ENCODE peak calls at places on chromosome 17, in five cellular contexts. One of them, this sample, is unnamed.

GRCh38 chr17:51166987-51167931 is 1.0 kb downstream of the NME2 start:
- DNase-seq in GM12878: no peak
- DNase-seq in right lobe of liver: peak; percentile 64
- DNase-seq in NB4: peak; percentile 77
- DNase-seq in heart left ventricle: peak; percentile 53
- DNase-seq in this sample: peak; percentile 65

GRCh38 chr17:79919164-79919585 is 79.9 kb upstream of the CBX4 start:
- DNase-seq in GM12878: no peak
- DNase-seq in right lobe of liver: peak; percentile 98
- DNase-seq in NB4: no peak
- DNase-seq in heart left ventricle: peak; percentile 94
- DNase-seq in this sample: peak; percentile 98

GRCh38 chr17:59513934-59514841 is 51.2 kb upstream of the DHX40 start:
- DNase-seq in GM12878: no peak
- DNase-seq in right lobe of liver: peak; percentile 88
- DNase-seq in NB4: peak; percentile 54
- DNase-seq in heart left ventricle: peak; percentile 80
- DNase-seq in this sample: peak; percentile 71

GRCh38 chr17:82007495-82008257 is 15.0 kb downstream of the CENPX start:
- DNase-seq in GM12878: no peak
- DNase-seq in right lobe of liver: no peak
- DNase-seq in NB4: no peak
- DNase-seq in heart left ventricle: no peak
- DNase-seq in this sample: no peak

GRCh38 chr17:61209524-61209923 is 190.1 kb upstream of the TBX2 start:
- DNase-seq in GM12878: no peak
- DNase-seq in right lobe of liver: no peak
- DNase-seq in NB4: no peak
- DNase-seq in heart left ventricle: no peak
- DNase-seq in this sample: peak; percentile 9

GRCh38 chr17:67528751-67529436 is 151.8 kb downstream of the PITPNC1 start:
- DNase-seq in GM12878: no peak
- DNase-seq in right lobe of liver: peak; percentile 79
- DNase-seq in NB4: no peak
- DNase-seq in heart left ventricle: peak; percentile 87
- DNase-seq in this sample: peak; percentile 91

GRCh38 chr17:20721151-20721550 is 141.6 kb downstream of the CDRT15L2 start:
- DNase-seq in GM12878: no peak
- DNase-seq in right lobe of liver: no peak
- DNase-seq in NB4: no peak
- DNase-seq in heart left ventricle: no peak
- DNase-seq in this sample: no peak

GRCh38 chr17:35588196-35588920 is 1.2 kb downstream of the AP2B1 start:
- DNase-seq in GM12878: no peak
- DNase-seq in right lobe of liver: no peak
- DNase-seq in NB4: peak; percentile 45
- DNase-seq in heart left ventricle: no peak
- DNase-seq in this sample: no peak

GRCh38 chr17:64732336-64733006 is 70.4 kb upstream of the SMURF2 start:
- DNase-seq in GM12878: no peak
- DNase-seq in right lobe of liver: no peak
- DNase-seq in NB4: no peak
- DNase-seq in heart left ventricle: peak; percentile 58
- DNase-seq in this sample: no peak

GRCh38 chr17:34255381-34255732 is 272 bp downstream of the CCL2 start:
- DNase-seq in GM12878: no peak
- DNase-seq in right lobe of liver: no peak
- DNase-seq in NB4: no peak
- DNase-seq in heart left ventricle: no peak
- DNase-seq in this sample: no peak

GRCh38 chr17:37610971-37611370 is 1.8 kb upstream of the SYNRG start:
- DNase-seq in GM12878: no peak
- DNase-seq in right lobe of liver: no peak
- DNase-seq in NB4: peak; percentile 12
- DNase-seq in heart left ventricle: no peak
- DNase-seq in this sample: no peak

GRCh38 chr17:56835259-56835575 is 1.3 kb downstream of the DGKE start:
- DNase-seq in GM12878: no peak
- DNase-seq in right lobe of liver: no peak
- DNase-seq in NB4: peak; percentile 57
- DNase-seq in heart left ventricle: no peak
- DNase-seq in this sample: no peak

GRCh38 chr17:77644981-77645380 is 313.5 kb upstream of the TNRC6C start:
- DNase-seq in GM12878: no peak
- DNase-seq in right lobe of liver: no peak
- DNase-seq in NB4: peak; percentile 50
- DNase-seq in heart left ventricle: no peak
- DNase-seq in this sample: no peak

GRCh38 chr17:57808882-57809281 is 41.0 kb downstream of the MRPS23 start:
- DNase-seq in GM12878: no peak
- DNase-seq in right lobe of liver: no peak
- DNase-seq in NB4: no peak
- DNase-seq in heart left ventricle: no peak
- DNase-seq in this sample: no peak

GRCh38 chr17:65485388-65486299 is 75.8 kb downstream of the AXIN2 start:
- DNase-seq in GM12878: no peak
- DNase-seq in right lobe of liver: no peak
- DNase-seq in NB4: no peak
- DNase-seq in heart left ventricle: peak; percentile 74
- DNase-seq in this sample: no peak

GRCh38 chr17:9878791-9879525 is 26.1 kb downstream of the RCVRN start:
- DNase-seq in GM12878: no peak
- DNase-seq in right lobe of liver: no peak
- DNase-seq in NB4: peak; percentile 71
- DNase-seq in heart left ventricle: no peak
- DNase-seq in this sample: no peak

GRCh38 chr17:77645441-77646430 is 312.8 kb upstream of the TNRC6C start:
- DNase-seq in GM12878: no peak
- DNase-seq in right lobe of liver: no peak
- DNase-seq in NB4: peak; percentile 89
- DNase-seq in heart left ventricle: no peak
- DNase-seq in this sample: no peak

GRCh38 chr17:19743101-19744100 is 4.7 kb downstream of the ALDH3A1 start:
- DNase-seq in GM12878: no peak
- DNase-seq in right lobe of liver: no peak
- DNase-seq in NB4: no peak
- DNase-seq in heart left ventricle: no peak
- DNase-seq in this sample: no peak

GRCh38 chr17:32015245-32016013 is 8.2 kb downstream of the LRRC37B start:
- DNase-seq in GM12878: no peak
- DNase-seq in right lobe of liver: no peak
- DNase-seq in NB4: peak; percentile 25
- DNase-seq in heart left ventricle: no peak
- DNase-seq in this sample: no peak

GRCh38 chr17:17567631-17568030 is 23.9 kb downstream of the PEMT start:
- DNase-seq in GM12878: no peak
- DNase-seq in right lobe of liver: peak; percentile 91
- DNase-seq in NB4: no peak
- DNase-seq in heart left ventricle: peak; percentile 91
- DNase-seq in this sample: peak; percentile 86

GRCh38 chr17:43388198-43389021 is 10.4 kb upstream of the ARL4D start:
- DNase-seq in GM12878: peak; percentile 75
- DNase-seq in right lobe of liver: peak; percentile 95
- DNase-seq in NB4: peak; percentile 94
- DNase-seq in heart left ventricle: peak; percentile 95
- DNase-seq in this sample: peak; percentile 96
- TF ChIP-seq POLR2A in GM12878: peak; percentile 79
- TF ChIP-seq POLR2A in right lobe of liver: peak; percentile 97
- TF ChIP-seq POLR2A in NB4: peak; percentile 44
- TF ChIP-seq POLR2A in heart left ventricle: peak; percentile 80
- TF ChIP-seq POLR2A in this sample: peak; percentile 98

GRCh38 chr17:76076100-76076764 is 1.7 kb downstream of the GALR2 start:
- DNase-seq in GM12878: no peak
- DNase-seq in right lobe of liver: no peak
- DNase-seq in NB4: no peak
- DNase-seq in heart left ventricle: no peak
- DNase-seq in this sample: no peak

GRCh38 chr17:76076765-76077581 is 2.0 kb upstream of the ZACN start:
- DNase-seq in GM12878: no peak
- DNase-seq in right lobe of liver: no peak
- DNase-seq in NB4: no peak
- DNase-seq in heart left ventricle: no peak
- DNase-seq in this sample: no peak

GRCh38 chr17:76079577-76080206 is 710 bp downstream of the ZACN start:
- DNase-seq in GM12878: no peak
- DNase-seq in right lobe of liver: no peak
- DNase-seq in NB4: no peak
- DNase-seq in heart left ventricle: no peak
- DNase-seq in this sample: no peak

GRCh38 chr17:76078859-76079576 is at the start of gene ZACN:
- DNase-seq in GM12878: no peak
- DNase-seq in right lobe of liver: no peak
- DNase-seq in NB4: no peak
- DNase-seq in heart left ventricle: no peak
- DNase-seq in this sample: no peak

GRCh38 chr17:76077582-76078110 is 1.3 kb upstream of the ZACN start:
- DNase-seq in GM12878: no peak
- DNase-seq in right lobe of liver: no peak
- DNase-seq in NB4: no peak
- DNase-seq in heart left ventricle: no peak
- DNase-seq in this sample: peak; percentile 74
- TF ChIP-seq CTCF in GM12878: no peak
- TF ChIP-seq CTCF in right lobe of liver: no peak
- TF ChIP-seq CTCF in NB4: no peak
- TF ChIP-seq CTCF in heart left ventricle: no peak
- TF ChIP-seq CTCF in this sample: no peak

GRCh38 chr17:75778861-75779249 is 5.8 kb upstream of the UNK start:
- DNase-seq in GM12878: no peak
- DNase-seq in right lobe of liver: peak; percentile 83
- DNase-seq in NB4: no peak
- DNase-seq in heart left ventricle: no peak
- DNase-seq in this sample: no peak

GRCh38 chr17:75774471-75774987 is 9.5 kb upstream of the GALK1 start:
- DNase-seq in GM12878: no peak
- DNase-seq in right lobe of liver: peak; percentile 32
- DNase-seq in NB4: no peak
- DNase-seq in heart left ventricle: no peak
- DNase-seq in this sample: no peak

GRCh38 chr17:75777243-75777922 is 7.2 kb upstream of the UNK start:
- DNase-seq in GM12878: no peak
- DNase-seq in right lobe of liver: no peak
- DNase-seq in NB4: no peak
- DNase-seq in heart left ventricle: no peak
- DNase-seq in this sample: no peak

GRCh38 chr17:75774988-75775668 is 9.5 kb upstream of the UNK start:
- DNase-seq in GM12878: no peak
- DNase-seq in right lobe of liver: peak; percentile 22
- DNase-seq in NB4: no peak
- DNase-seq in heart left ventricle: no peak
- DNase-seq in this sample: peak; percentile 63

GRCh38 chr17:75776399-75777242 is 8.0 kb upstream of the UNK start:
- DNase-seq in GM12878: no peak
- DNase-seq in right lobe of liver: no peak
- DNase-seq in NB4: peak; percentile 74
- DNase-seq in heart left ventricle: no peak
- DNase-seq in this sample: peak; percentile 45
- TF ChIP-seq POLR2A in GM12878: peak; percentile 84
- TF ChIP-seq POLR2A in right lobe of liver: no peak
- TF ChIP-seq POLR2A in NB4: peak; percentile 10
- TF ChIP-seq POLR2A in heart left ventricle: no peak
- TF ChIP-seq POLR2A in this sample: peak; percentile 4

GRCh38 chr17:40563371-40564052 is 1.8 kb downstream of the CCR7 start:
- DNase-seq in GM12878: no peak
- DNase-seq in right lobe of liver: peak; percentile 23
- DNase-seq in NB4: no peak
- DNase-seq in heart left ventricle: no peak
- DNase-seq in this sample: no peak

GRCh38 chr17:40566027-40566426 is 755 bp upstream of the CCR7 start:
- DNase-seq in GM12878: no peak
- DNase-seq in right lobe of liver: no peak
- DNase-seq in NB4: no peak
- DNase-seq in heart left ventricle: no peak
- DNase-seq in this sample: no peak

GRCh38 chr17:40562841-40563370 is 2.4 kb downstream of the CCR7 start:
- DNase-seq in GM12878: no peak
- DNase-seq in right lobe of liver: no peak
- DNase-seq in NB4: no peak
- DNase-seq in heart left ventricle: no peak
- DNase-seq in this sample: no peak

GRCh38 chr17:40564195-40564882 is 933 bp downstream of the CCR7 start:
- DNase-seq in GM12878: no peak
- DNase-seq in right lobe of liver: no peak
- DNase-seq in NB4: no peak
- DNase-seq in heart left ventricle: no peak
- DNase-seq in this sample: no peak

GRCh38 chr17:40564883-40565744 is at the start of gene CCR7:
- DNase-seq in GM12878: no peak
- DNase-seq in right lobe of liver: no peak
- DNase-seq in NB4: peak; percentile 82
- DNase-seq in heart left ventricle: no peak
- DNase-seq in this sample: no peak
- TF ChIP-seq CTCF in GM12878: peak; percentile 24
- TF ChIP-seq CTCF in right lobe of liver: no peak
- TF ChIP-seq CTCF in NB4: no peak
- TF ChIP-seq CTCF in heart left ventricle: no peak
- TF ChIP-seq CTCF in this sample: no peak

DNA sequence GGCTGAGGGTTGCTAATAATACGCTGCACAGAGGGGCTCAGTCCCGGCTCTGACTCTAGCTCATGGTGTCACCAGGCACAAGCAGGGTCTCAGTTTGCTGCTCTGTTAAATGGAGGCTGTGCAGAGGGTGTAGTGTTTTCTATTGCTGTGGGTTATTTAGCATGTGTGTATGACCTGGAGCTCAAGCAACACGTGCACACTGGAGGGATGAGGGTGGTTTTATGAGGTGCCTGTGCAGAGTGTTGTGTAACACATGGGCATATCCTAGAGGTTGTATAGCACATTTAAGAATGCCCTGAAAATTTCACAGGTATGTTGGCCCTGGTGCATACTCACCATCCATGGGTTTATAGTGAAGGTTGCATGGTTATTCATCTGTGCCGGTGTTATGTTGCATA is 13.3 kb downstream of the THRA start:
- DNase-seq in GM12878: no peak
- DNase-seq in right lobe of liver: no peak
- DNase-seq in NB4: peak; percentile 52
- DNase-seq in heart left ventricle: no peak
- DNase-seq in this sample: no peak
- TF ChIP-seq POLR2A in GM12878: no peak
- TF ChIP-seq POLR2A in right lobe of liver: no peak
- TF ChIP-seq POLR2A in NB4: no peak
- TF ChIP-seq POLR2A in heart left ventricle: no peak
- TF ChIP-seq POLR2A in this sample: no peak

GRCh38 chr17:5439446-5439764 is 450 bp upstream of the C1QBP start:
- DNase-seq in GM12878: no peak
- DNase-seq in right lobe of liver: no peak
- DNase-seq in NB4: no peak
- DNase-seq in heart left ventricle: no peak
- DNase-seq in this sample: no peak
- TF ChIP-seq CTCF in GM12878: no peak
- TF ChIP-seq CTCF in right lobe of liver: no peak
- TF ChIP-seq CTCF in NB4: no peak
- TF ChIP-seq CTCF in heart left ventricle: no peak
- TF ChIP-seq CTCF in this sample: no peak

GRCh38 chr17:48610282-48611211 is at the start of gene HOXB7:
- DNase-seq in GM12878: no peak
- DNase-seq in right lobe of liver: no peak
- DNase-seq in NB4: no peak
- DNase-seq in heart left ventricle: no peak
- DNase-seq in this sample: peak; percentile 41
- TF ChIP-seq POLR2A in GM12878: peak; percentile 68
- TF ChIP-seq POLR2A in right lobe of liver: no peak
- TF ChIP-seq POLR2A in NB4: no peak
- TF ChIP-seq POLR2A in heart left ventricle: no peak
- TF ChIP-seq POLR2A in this sample: no peak

GRCh38 chr17:1882836-1883235 is 53.0 kb downstream of the RPA1 start:
- DNase-seq in GM12878: no peak
- DNase-seq in right lobe of liver: no peak
- DNase-seq in NB4: peak; percentile 28
- DNase-seq in heart left ventricle: no peak
- DNase-seq in this sample: peak; percentile 28
- TF ChIP-seq CTCF in GM12878: peak; percentile 62
- TF ChIP-seq CTCF in right lobe of liver: peak; percentile 55
- TF ChIP-seq CTCF in NB4: peak; percentile 33
- TF ChIP-seq CTCF in heart left ventricle: peak; percentile 24
- TF ChIP-seq CTCF in this sample: peak; percentile 23